ENCODE peak calls at places on chromosomes 4 and X, in nine cellular contexts. A is breast epithelium; N is cardiac muscle cell; L is K562; E is GM23248; J is CD4-positive, alpha-beta memory T cell; T is AG04450; K is upper lobe of right lung; H is fibroblast of lung. Q is an unnamed sample. For H3K27me3, the result is how much of the 10 kb centered on the place peaks cover.

GRCh38 chr4:68141852-68142251 is 12.2 kb upstream of the TMPRSS11F start:
- DNase-seq in H (no peak), N (no peak), E (no peak), J (no peak), K (no peak), A (no peak), L (no peak), T (no peak), Q (no peak)

GRCh38 chrX:23901805-23902204 is 5.9 kb downstream of the APOO start:
- DNase-seq in N (peak), K (no peak), H (peak), A (peak), T (peak), L (peak), J (peak), E (peak), Q (peak)

GRCh38 chrX:138711399-138712347 is at the start of gene FGF13:
- DNase-seq in N (peak), A (peak), L (no peak), K (peak), T (no peak), H (peak), E (peak), J (no peak), Q (peak)

GRCh38 chr4:22897520-22898108 is 204.9 kb downstream of the GBA3 start:
- DNase-seq in K (no peak), N (peak), E (peak), J (peak), T (no peak), L (peak), A (no peak), H (peak), Q (no peak)

GRCh38 chr4:94642561-94642866 is 115.2 kb upstream of the BMPR1B start:
- DNase-seq in E (peak), J (no peak), T (no peak), N (no peak), A (no peak), H (peak), K (no peak), L (no peak), Q (no peak)

GRCh38 chr4:100162027-100162685 is 28.1 kb downstream of the DDIT4L start:
- DNase-seq in L (no peak), H (no peak), A (no peak), K (no peak), N (no peak), J (no peak), T (no peak), E (no peak), Q (no peak)

GRCh38 chrX:11724122-11725017 is 33.7 kb upstream of the MSL3 start:
- DNase-seq in A (no peak), N (peak), H (peak), K (no peak), T (peak), L (peak), J (peak), E (peak), Q (peak)

GRCh38 chr4:35151816-35152572 is 1092.3 kb downstream of the ARAP2 start:
- DNase-seq in L (peak), K (no peak), N (peak), H (no peak), T (no peak), E (no peak), J (no peak), A (no peak), Q (no peak)

GRCh38 chr4:103098746-103099421 is 750 bp downstream of the BDH2 start:
- DNase-seq in L (no peak), H (no peak), K (no peak), N (peak), J (no peak), E (peak), T (no peak), A (no peak), Q (no peak)

GRCh38 chr4:104747635-104748034 is 252.9 kb upstream of the CXXC4 start:
- DNase-seq in L (no peak), H (peak), T (no peak), K (no peak), E (no peak), J (no peak), A (no peak), N (no peak), Q (no peak)

GRCh38 chr4:10098770-10099139 is 17.8 kb downstream of the WDR1 start:
- DNase-seq in L (no peak), E (peak), N (no peak), K (no peak), T (no peak), J (no peak), H (peak), A (no peak), Q (no peak)

GRCh38 chr4:31022702-31023101 is 302.5 kb downstream of the PCDH7 start:
- DNase-seq in H (no peak), A (no peak), L (no peak), E (no peak), N (no peak), K (no peak), J (no peak), T (no peak), Q (no peak)

GRCh38 chr4:54719378-54719777 is 61.6 kb downstream of the KIT start:
- DNase-seq in A (no peak), L (no peak), E (no peak), H (peak), J (no peak), T (no peak), K (no peak), N (no peak), Q (no peak)

GRCh38 chr4:152988721-152989553 is 52.8 kb downstream of the FHDC1 start:
- DNase-seq in L (no peak), K (peak), T (no peak), N (no peak), A (no peak), J (no peak), E (no peak), H (no peak), Q (no peak)

GRCh38 chr4:182486895-182487294 is 243.7 kb downstream of the TENM3 start:
- DNase-seq in J (no peak), K (no peak), H (peak), E (no peak), A (no peak), T (no peak), L (no peak), N (no peak), Q (no peak)

GRCh38 chrX:17846045-17846444 is 15.1 kb downstream of the RAI2 start:
- DNase-seq in N (no peak), H (no peak), J (no peak), K (no peak), A (no peak), L (no peak), T (no peak), E (no peak), Q (no peak)

GRCh38 chrX:24542756-24543155 is 77.7 kb downstream of the PDK3 start:
- DNase-seq in T (no peak), H (no peak), N (no peak), L (no peak), K (no peak), J (no peak), A (no peak), E (no peak), Q (no peak)

GRCh38 chrX:12021708-12022107 is 116.6 kb upstream of the FRMPD4 start:
- DNase-seq in J (no peak), K (no peak), N (peak), E (no peak), A (no peak), H (peak), L (no peak), T (no peak), Q (no peak)

GRCh38 chr4:98557497-98557896 is 100.9 kb downstream of the TSPAN5 start:
- DNase-seq in N (no peak), J (no peak), A (no peak), L (no peak), K (no peak), T (no peak), E (peak), H (peak), Q (no peak)

GRCh38 chr4:35918491-35918977 is 325.8 kb downstream of the ARAP2 start:
- DNase-seq in T (no peak), K (no peak), N (no peak), A (no peak), E (no peak), J (no peak), L (no peak), H (no peak), Q (no peak)

GRCh38 chrX:70134116-70134477 is 850 bp downstream of the IGBP1 start:
- DNase-seq in N (peak), H (peak), A (no peak), K (no peak), L (peak), E (peak), J (no peak), T (no peak), Q (no peak)

GRCh38 chr4:156294577-156294976 is 340.9 kb upstream of the CTSO start:
- DNase-seq in L (no peak), N (peak), J (no peak), E (peak), T (peak), H (peak), A (no peak), K (no peak), Q (no peak)

GRCh38 chr4:67871867-67872266 is 11.9 kb downstream of the TMPRSS11D start:
- DNase-seq in A (no peak), K (no peak), J (no peak), T (no peak), N (peak), H (peak), L (no peak), E (peak), Q (no peak)

GRCh38 chrX:112043997-112044396 is 38.6 kb downstream of the TRPC5 start:
- DNase-seq in N (peak), E (peak), H (no peak), K (no peak), T (no peak), A (no peak), J (no peak), L (peak), Q (no peak)

GRCh38 chr4:13538427-13538973 is 5.8 kb downstream of the NKX3-2 start:
- DNase-seq in K (no peak), T (no peak), A (no peak), J (no peak), H (no peak), E (no peak), L (no peak), N (no peak), Q (no peak)
- H3K27ac ChIP-seq in K (no peak), T (no peak), A (no peak), J (no peak), H (no peak), E (no peak), L (no peak), N (no peak), Q (no peak)

GRCh38 chr4:1049591-1049905 is 38.1 kb downstream of the FGFRL1 start:
- DNase-seq in T (no peak), H (no peak), E (no peak), K (peak), N (no peak), A (no peak), J (no peak), L (no peak), Q (no peak)
- H3K27me3 ChIP-seq in T (under half), H (under half), E (under half), K (under half), N (half or more), A (under half), J (under half), L (half or more), Q (under half)

GRCh38 chr4:147355849-147356248 is 125.0 kb upstream of the EDNRA start:
- DNase-seq in J (no peak), K (no peak), N (no peak), L (no peak), H (peak), T (peak), E (peak), A (no peak), Q (no peak)

GRCh38 chr4:147363514-147363913 is 117.4 kb upstream of the EDNRA start:
- DNase-seq in E (no peak), N (no peak), J (no peak), K (no peak), T (no peak), A (no peak), L (no peak), H (no peak), Q (no peak)

GRCh38 chr4:147362868-147363440 is 117.9 kb upstream of the EDNRA start:
- DNase-seq in K (no peak), N (peak), H (peak), J (no peak), L (no peak), T (no peak), E (no peak), A (peak), Q (peak)

GRCh38 chr4:147361726-147362125 is 119.2 kb upstream of the EDNRA start:
- DNase-seq in L (no peak), N (peak), A (no peak), K (no peak), H (peak), T (peak), E (peak), J (no peak), Q (peak)

DNA sequence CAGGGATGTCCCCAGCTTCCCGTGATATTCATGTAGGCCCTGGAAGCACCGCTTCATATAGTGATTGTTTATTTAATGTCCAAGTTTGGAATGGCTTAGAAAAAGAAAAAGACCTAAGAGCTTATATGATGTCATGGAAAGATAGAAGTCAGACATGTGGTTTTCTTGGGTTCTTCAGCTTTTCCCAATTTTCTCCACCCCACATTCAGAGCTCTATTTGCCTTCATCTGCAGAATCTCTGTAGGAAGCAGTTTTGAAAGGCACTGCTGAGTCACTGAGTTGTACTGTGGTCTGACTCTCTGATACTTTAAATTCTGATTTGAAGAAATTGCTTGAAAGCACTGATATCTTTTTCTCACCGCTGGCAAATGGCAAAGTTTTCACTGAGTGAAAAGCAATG is 120.6 kb upstream of the EDNRA start:
- DNase-seq in N (no peak), E (peak), T (peak), A (no peak), K (no peak), L (no peak), J (no peak), H (peak), Q (no peak)
- H3K27ac ChIP-seq in N (no peak), E (peak), T (peak), A (peak), K (peak), L (no peak), J (no peak), H (no peak), Q (peak)

DNA sequence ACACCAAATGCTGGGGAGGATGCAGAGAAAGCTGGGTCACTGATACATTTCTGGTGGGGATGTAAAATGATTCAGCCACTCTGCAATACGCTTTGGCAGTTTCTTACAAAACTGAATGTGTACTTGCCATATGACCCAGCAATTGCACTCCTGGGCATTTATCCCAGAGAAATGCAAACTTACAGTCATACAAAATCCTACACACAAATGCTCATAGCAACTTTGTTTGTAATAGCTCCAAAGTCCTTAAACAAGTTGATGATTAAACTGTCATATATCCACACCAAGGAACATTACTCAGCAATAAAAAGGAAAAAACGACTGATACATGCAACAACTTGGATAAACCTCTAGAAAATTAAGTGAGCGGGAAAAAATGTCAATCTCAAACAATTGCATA is 12.3 kb downstream of the MID1 start:
- DNase-seq in H (peak), K (no peak), N (no peak), A (no peak), E (peak), L (no peak), J (no peak), T (peak), Q (no peak)
- H3K27me3 ChIP-seq in H (under half), K (under half), N (under half), A (under half), E (under half), L (under half), J (under half), T (under half), Q (under half)

GRCh38 chr4:138599965-138600364 is 357.8 kb upstream of the SLC7A11 start:
- DNase-seq in E (no peak), N (no peak), K (no peak), J (no peak), T (no peak), A (no peak), L (no peak), H (no peak), Q (no peak)

GRCh38 chr4:138602664-138603063 is 360.5 kb upstream of the SLC7A11 start:
- DNase-seq in L (no peak), K (no peak), T (no peak), H (peak), A (no peak), E (no peak), N (no peak), J (no peak), Q (no peak)
- H3K27ac ChIP-seq in L (no peak), K (no peak), T (no peak), H (no peak), A (no peak), E (no peak), N (no peak), J (no peak), Q (no peak)

GRCh38 chr4:1044469-1045192 is 33.2 kb downstream of the FGFRL1 start:
- DNase-seq in T (no peak), H (no peak), L (no peak), E (no peak), K (peak), A (no peak), J (no peak), N (no peak), Q (no peak)
- H3K27me3 ChIP-seq in T (under half), H (under half), L (under half), E (under half), K (under half), A (under half), J (under half), N (under half), Q (under half)

GRCh38 chr4:72313121-72313520 is 255.9 kb downstream of the ADAMTS3 start:
- DNase-seq in T (no peak), E (peak), N (no peak), L (no peak), J (no peak), H (no peak), K (no peak), A (peak), Q (peak)

GRCh38 chr4:72311291-72311690 is 257.7 kb downstream of the ADAMTS3 start:
- DNase-seq in J (no peak), K (no peak), L (no peak), H (no peak), A (no peak), T (no peak), N (no peak), E (peak), Q (no peak)

GRCh38 chr4:72314869-72315268 is 254.2 kb downstream of the ADAMTS3 start:
- DNase-seq in J (peak), E (peak), N (peak), A (no peak), H (peak), L (no peak), K (no peak), T (peak), Q (no peak)

DNA sequence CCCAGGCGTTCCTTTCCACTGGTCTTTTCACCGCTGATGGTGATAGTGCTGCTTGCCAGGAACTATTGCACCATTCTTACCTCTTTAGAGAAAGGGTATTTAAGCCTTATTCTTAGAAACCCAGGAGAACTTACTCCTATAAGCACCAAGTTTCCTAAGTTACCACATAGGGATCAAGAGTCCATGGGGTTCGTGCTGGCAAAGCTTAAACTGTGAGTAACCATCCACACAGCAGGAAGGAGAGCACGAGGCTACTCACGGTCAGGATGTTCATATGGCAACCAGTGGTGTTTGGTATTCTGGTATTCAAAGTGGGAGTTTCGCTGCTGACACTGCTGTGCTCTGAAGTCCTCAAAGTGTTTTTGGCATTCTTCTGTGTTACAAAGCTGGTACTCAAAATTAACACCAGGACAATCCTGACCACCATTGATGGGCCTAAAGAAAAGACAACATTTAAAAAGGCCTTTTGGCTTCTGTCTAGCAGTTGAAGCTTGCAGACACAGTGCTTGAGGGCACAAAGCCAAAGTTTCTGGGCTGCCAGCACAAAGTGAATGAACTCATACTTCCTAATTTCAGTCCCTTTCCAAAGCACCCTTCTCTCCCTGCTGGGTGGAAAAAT is 256.9 kb downstream of the ADAMTS3 start:
- DNase-seq in H (peak), N (no peak), L (no peak), T (peak), A (peak), J (no peak), E (peak), K (no peak), Q (peak)
- H3K27ac ChIP-seq in H (peak), N (no peak), L (no peak), T (peak), A (peak), J (no peak), E (peak), K (peak), Q (peak)

GRCh38 chrX:108468486-108468885 is 28.8 kb downstream of the COL4A5 start:
- DNase-seq in E (peak), K (no peak), A (no peak), T (peak), N (no peak), H (peak), J (no peak), L (no peak), Q (no peak)
- H3K27me3 ChIP-seq in E (under half), K (under half), A (under half), T (under half), N (under half), H (under half), J (under half), L (under half), Q (under half)

DNA sequence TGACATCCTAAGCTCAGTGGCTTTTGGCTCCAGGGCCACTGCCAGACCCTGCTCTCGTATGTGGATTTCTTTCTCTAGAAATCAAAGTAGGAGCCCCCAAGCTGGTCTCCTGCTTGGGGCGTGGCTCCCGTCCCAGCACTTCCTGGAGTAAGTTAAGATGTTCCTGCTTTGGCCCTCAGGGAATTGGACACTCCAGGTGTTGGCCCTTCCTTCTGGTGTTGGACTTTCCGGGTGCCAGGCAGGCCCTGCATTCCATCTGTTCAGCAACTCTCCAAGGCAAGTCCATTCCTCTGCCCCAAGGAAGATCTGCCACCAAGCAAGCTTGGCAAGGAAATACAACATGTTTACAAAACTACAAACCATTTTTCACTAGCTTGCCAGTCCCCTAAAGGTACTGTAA is 22.1 kb upstream of the GPC4 start:
- DNase-seq in T (no peak), K (no peak), L (no peak), J (no peak), H (no peak), E (no peak), N (no peak), A (no peak), Q (no peak)
- H3K27ac ChIP-seq in T (no peak), K (no peak), L (no peak), J (no peak), H (no peak), E (no peak), N (no peak), A (no peak), Q (no peak)

GRCh38 chr4:41819621-41820020 is 71.1 kb upstream of the PHOX2B start:
- DNase-seq in T (no peak), L (no peak), N (no peak), H (no peak), K (no peak), E (no peak), J (no peak), A (no peak), Q (no peak)
- H3K27me3 ChIP-seq in T (under half), L (under half), N (half or more), H (under half), K (under half), E (under half), J (under half), A (under half), Q (half or more)

Q was measured in heart right ventricle.